ENCODE peak calls at places on chromosomes 3 and 15, in four cellular contexts. T is choroid plexus epithelial cell, P is A549, O is cardiac fibroblast. J is an unnamed sample.

GRCh38 chr15:88076246-88076645 is 180.3 kb downstream of the NTRK3 start:
- DNase-seq in P (no peak), T (no peak), O (no peak), J (no peak)

GRCh38 chr3:67804089-67804488 is 149.7 kb upstream of the SUCLG2 start:
- DNase-seq in T (peak), P (no peak), O (peak), J (no peak)

GRCh38 chr15:44537728-44538240 is 837 bp downstream of the EIF3J start:
- DNase-seq in T (peak), P (peak), O (peak), J (no peak)

GRCh38 chr3:192747746-192748145 is 20.4 kb upstream of the FGF12 start:
- DNase-seq in T (no peak), P (no peak), O (no peak), J (no peak)

GRCh38 chr3:17639257-17639656 is 103.2 kb downstream of the TBC1D5 start:
- DNase-seq in O (peak), T (peak), P (no peak), J (no peak)

GRCh38 chr15:36924076-36924475 is 176.3 kb downstream of the MEIS2 start:
- DNase-seq in P (no peak), T (no peak), O (no peak), J (no peak)

GRCh38 chr3:108124337-108125150 is 33.7 kb upstream of the CD47 start:
- DNase-seq in T (no peak), P (no peak), O (peak), J (peak)

GRCh38 chr15:65835452-65835851 is 33.8 kb upstream of the RAB11A start:
- DNase-seq in P (no peak), O (no peak), T (no peak), J (no peak)

GRCh38 chr3:42796332-42796885 is 7.9 kb downstream of the HIGD1A start:
- DNase-seq in T (no peak), O (no peak), P (no peak), J (no peak)

DNA sequence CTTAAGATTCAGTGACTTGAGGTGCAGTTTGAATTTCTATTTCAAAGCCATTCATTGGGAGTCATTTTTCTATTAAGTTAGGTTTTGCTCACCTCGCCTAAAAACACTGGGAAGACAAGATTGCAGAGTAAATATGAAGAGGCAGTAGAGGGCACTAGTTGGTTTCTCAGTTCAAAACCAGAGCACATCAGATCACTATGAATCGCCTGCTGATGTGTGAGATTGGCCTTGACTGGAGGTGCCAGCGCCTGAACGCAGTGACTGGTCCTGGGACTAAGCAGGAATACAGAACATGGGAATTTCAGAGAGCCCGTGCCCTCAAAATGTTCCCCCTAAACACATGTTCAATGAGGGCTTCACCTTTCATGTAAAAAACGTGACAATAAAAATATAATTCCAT is 229.0 kb downstream of the ITPR1 start:
- DNase-seq in O (peak), T (peak), P (peak), J (no peak)
- TF ChIP-seq CTCF in O (peak), T (peak), P (peak), J (peak)

DNA sequence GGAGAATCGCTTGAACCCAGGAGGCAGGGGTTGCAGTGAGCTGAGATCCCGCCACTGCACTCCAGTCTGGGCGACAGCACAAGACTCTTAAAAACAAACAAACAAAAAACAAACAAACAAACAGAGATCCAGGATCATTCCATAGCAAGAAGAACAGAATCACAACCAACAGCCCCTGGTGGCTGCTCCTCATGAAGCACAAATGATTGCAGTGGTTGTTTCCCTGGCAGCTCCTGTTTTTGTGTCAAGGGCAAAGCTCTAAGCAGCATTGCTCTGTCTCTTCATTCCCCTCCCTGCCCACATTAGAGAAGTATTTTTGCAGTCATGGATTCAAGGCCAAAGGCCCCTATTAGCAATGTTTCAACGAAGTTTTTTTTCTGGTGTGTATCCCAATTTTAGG is 25.8 kb upstream of the BLM start:
- DNase-seq in O (no peak), T (peak), P (no peak), J (no peak)
- TF ChIP-seq CTCF in O (peak), T (peak), P (no peak), J (no peak)

DNA sequence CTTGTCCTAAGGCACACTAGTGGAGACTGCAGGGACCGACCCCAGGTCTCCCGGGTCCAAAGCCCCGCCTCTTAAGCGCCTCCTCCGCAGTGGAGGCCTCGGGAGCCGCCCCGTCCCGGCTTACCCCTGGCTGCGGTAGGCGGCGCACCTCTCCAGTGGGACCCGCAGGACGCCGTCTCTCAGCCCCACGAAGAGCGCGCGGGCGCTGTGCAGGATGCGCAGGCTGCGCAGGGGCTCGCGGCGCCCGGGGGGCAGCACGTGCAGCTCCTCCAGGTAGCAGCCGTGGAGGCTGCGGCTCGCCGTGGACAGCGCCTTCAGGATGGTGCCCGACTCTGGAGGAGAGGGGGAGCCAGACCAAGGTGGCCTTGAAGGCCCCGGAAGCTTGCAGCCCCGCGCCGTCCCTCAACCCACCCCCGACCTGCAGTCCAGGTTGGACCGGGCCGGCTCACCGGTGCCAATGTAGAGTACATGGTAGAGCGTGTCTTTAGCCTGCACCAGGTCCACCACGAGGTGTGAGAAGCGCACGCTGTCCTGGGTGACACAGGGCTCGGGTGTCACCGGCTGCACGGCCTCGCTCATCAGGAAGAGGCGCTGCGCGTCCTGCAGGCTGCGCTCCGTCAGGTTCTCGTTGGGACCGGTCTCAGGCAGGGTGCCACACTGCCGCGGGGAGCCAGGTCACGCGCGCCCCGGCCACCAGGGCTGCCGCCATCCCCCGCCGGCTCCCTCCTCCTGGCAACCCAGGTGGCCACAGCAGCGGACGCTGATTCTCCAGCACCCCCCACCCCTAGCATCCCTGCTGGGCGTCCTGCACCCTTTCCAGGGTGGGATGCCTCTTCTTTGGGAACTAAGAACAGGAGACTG is 105.5 kb downstream of the SEMA5B start:
- DNase-seq in T (no peak), O (no peak), P (peak), J (no peak)
- TF ChIP-seq CTCF in T (no peak), O (no peak), P (no peak), J (no peak)

DNA sequence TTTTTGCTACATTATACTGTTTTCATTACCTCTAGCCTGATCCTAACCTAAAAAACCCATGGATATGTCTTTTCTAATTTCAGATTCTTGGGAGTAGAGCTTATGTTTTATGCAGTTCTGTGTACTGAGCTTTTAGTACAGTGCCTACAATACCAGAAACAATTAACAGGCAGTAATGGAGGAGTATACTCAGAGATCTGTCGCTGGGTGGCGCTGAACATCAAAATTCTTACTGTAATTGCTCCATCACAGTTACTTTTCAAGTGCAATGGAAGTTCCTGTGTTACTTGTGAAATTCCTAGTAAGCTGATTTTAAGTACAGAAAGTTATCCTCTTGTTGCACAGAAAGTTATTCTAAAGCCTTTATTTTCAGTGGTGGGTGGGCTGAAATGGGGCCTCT is 66.9 kb downstream of the RNF13 start:
- DNase-seq in O (peak), T (peak), P (peak), J (no peak)
- TF ChIP-seq CTCF in O (peak), T (peak), P (peak), J (peak)

J was measured in natural killer cell.